ENCODE peak calls at places on chromosomes 16 and 17, in nine cellular contexts. A, S, U, E, N, K, I, M and P are unnamed samples.

GRCh38 chr16:65770752-65771151 is 595.7 kb upstream of the CDH5 start:
- DNase-seq in A (no peak), S (no peak), U (no peak), E (no peak), N (no peak), K (no peak), I (no peak), M (no peak), P (no peak)

GRCh38 chr16:69542974-69543373 is 22.8 kb upstream of the NFAT5 start:
- DNase-seq in A (no peak), S (no peak), U (no peak), E (no peak), N (peak), K (no peak), I (no peak), M (no peak), P (no peak)

GRCh38 chr17:76578376-76578775 is 7.3 kb downstream of the ST6GALNAC2 start:
- DNase-seq in A (no peak), S (no peak), U (no peak), E (no peak), N (no peak), K (no peak), I (no peak), M (peak), P (no peak)

GRCh38 chr17:35242805-35243458 is at the start of gene SLFN5:
- DNase-seq in A (peak), S (peak), U (peak), E (peak), N (peak), K (peak), I (peak), M (peak), P (peak)

GRCh38 chr16:27747946-27748345 is 198.0 kb downstream of the KATNIP start:
- DNase-seq in A (no peak), S (no peak), U (no peak), E (no peak), N (no peak), K (no peak), I (no peak), M (no peak), P (no peak)

GRCh38 chr16:78211951-78212350 is 112.5 kb downstream of the WWOX start:
- DNase-seq in A (no peak), S (no peak), U (no peak), E (peak), N (no peak), K (no peak), I (no peak), M (peak), P (no peak)

GRCh38 chr17:79765708-79766107 is 12.2 kb upstream of the CBX2 start:
- DNase-seq in A (no peak), S (no peak), U (no peak), E (no peak), N (no peak), K (no peak), I (no peak), M (no peak), P (no peak)

GRCh38 chr17:58252141-58252540 is 13.8 kb downstream of the LPO start:
- DNase-seq in A (no peak), S (no peak), U (no peak), E (no peak), N (no peak), K (no peak), I (no peak), M (no peak), P (peak)

GRCh38 chr17:29376667-29377268 is 13.4 kb upstream of the TAOK1 start:
- DNase-seq in A (no peak), S (no peak), U (no peak), E (no peak), N (peak), K (no peak), I (no peak), M (no peak), P (peak)

GRCh38 chr17:9273334-9274118 is 252.2 kb downstream of the NTN1 start:
- DNase-seq in A (no peak), S (no peak), U (no peak), E (no peak), N (peak), K (no peak), I (no peak), M (no peak), P (no peak)

GRCh38 chr17:51487947-51488346 is 227.6 kb downstream of the UTP18 start:
- DNase-seq in A (no peak), S (no peak), U (no peak), E (peak), N (no peak), K (no peak), I (no peak), M (no peak), P (no peak)

GRCh38 chr17:31391496-31391949 is at the start of gene RAB11FIP4:
- DNase-seq in A (no peak), S (no peak), U (peak), E (no peak), N (no peak), K (no peak), I (no peak), M (no peak), P (peak)

GRCh38 chr17:81389585-81389984 is 5.7 kb upstream of the BAHCC1 start:
- DNase-seq in A (no peak), S (no peak), U (no peak), E (no peak), N (peak), K (no peak), I (no peak), M (no peak), P (no peak)

GRCh38 chr17:81388091-81388611 is 7.1 kb upstream of the BAHCC1 start:
- DNase-seq in A (no peak), S (no peak), U (no peak), E (no peak), N (no peak), K (no peak), I (no peak), M (no peak), P (no peak)

GRCh38 chr17:81390029-81390428 is 5.2 kb upstream of the BAHCC1 start:
- DNase-seq in A (no peak), S (no peak), U (no peak), E (no peak), N (no peak), K (no peak), I (no peak), M (no peak), P (no peak)

GRCh38 chr17:81387235-81388060 is 7.8 kb upstream of the BAHCC1 start:
- DNase-seq in A (no peak), S (no peak), U (peak), E (no peak), N (peak), K (peak), I (peak), M (peak), P (no peak)

GRCh38 chr17:81388612-81389367 is 6.5 kb upstream of the BAHCC1 start:
- DNase-seq in A (no peak), S (no peak), U (no peak), E (no peak), N (peak), K (peak), I (no peak), M (no peak), P (no peak)
- TF ChIP-seq CTCF in A (no peak), S (no peak), U (no peak), E (no peak), N (no peak), K (no peak), I (no peak), M (no peak), P (no peak)

DNA sequence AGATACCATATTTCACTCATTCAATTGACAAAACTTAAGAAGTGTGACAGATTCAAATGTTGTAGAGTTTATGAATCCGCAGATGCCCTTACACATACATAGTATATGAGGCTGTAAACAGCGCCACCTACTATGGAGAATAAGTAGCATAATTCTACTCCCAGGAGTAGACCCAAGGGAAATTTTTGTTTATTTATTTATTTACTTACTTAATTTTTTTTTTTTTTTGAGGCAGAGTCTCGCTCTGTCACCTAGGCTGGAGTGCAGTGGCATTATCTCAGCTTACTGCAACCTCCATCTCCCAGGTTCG is 35.5 kb downstream of the GAN start:
- DNase-seq in A (no peak), S (no peak), U (no peak), E (no peak), N (peak), K (no peak), I (no peak), M (no peak), P (no peak)
- TF ChIP-seq CTCF in A (no peak), S (no peak), U (no peak), E (no peak), N (no peak), K (no peak), I (no peak), M (no peak), P (no peak)

GRCh38 chr17:5794881-5795486 is 210.7 kb upstream of the NLRP1 start:
- DNase-seq in A (no peak), S (no peak), U (no peak), E (no peak), N (no peak), K (no peak), I (no peak), M (no peak), P (no peak)

GRCh38 chr17:5800131-5800530 is 215.8 kb upstream of the NLRP1 start:
- DNase-seq in A (no peak), S (no peak), U (no peak), E (no peak), N (no peak), K (no peak), I (no peak), M (no peak), P (no peak)

GRCh38 chr17:5798104-5798503 is 213.8 kb upstream of the NLRP1 start:
- DNase-seq in A (no peak), S (no peak), U (no peak), E (no peak), N (no peak), K (no peak), I (no peak), M (no peak), P (no peak)

GRCh38 chr17:5800646-5801045 is 216.3 kb upstream of the NLRP1 start:
- DNase-seq in A (no peak), S (no peak), U (no peak), E (no peak), N (no peak), K (no peak), I (no peak), M (peak), P (no peak)

GRCh38 chr17:5797447-5797846 is 213.1 kb upstream of the NLRP1 start:
- DNase-seq in A (no peak), S (no peak), U (no peak), E (no peak), N (no peak), K (no peak), I (no peak), M (no peak), P (no peak)
- TF ChIP-seq CTCF in A (no peak), S (no peak), U (no peak), E (no peak), N (no peak), K (no peak), I (no peak), M (no peak), P (no peak)

GRCh38 chr16:8634991-8635736 is 13.7 kb downstream of the METTL22 start:
- DNase-seq in A (no peak), S (no peak), U (no peak), E (peak), N (peak), K (no peak), I (no peak), M (no peak), P (no peak)
- TF ChIP-seq CTCF in A (peak), S (no peak), U (peak), E (peak), N (peak), K (no peak), I (no peak), M (no peak), P (peak)

GRCh38 chr17:43020030-43020621 is 2.1 kb downstream of the VAT1 start:
- DNase-seq in A (no peak), S (no peak), U (no peak), E (no peak), N (peak), K (no peak), I (no peak), M (no peak), P (no peak)

GRCh38 chr17:43020789-43021738 is 1.1 kb downstream of the VAT1 start:
- DNase-seq in A (peak), S (peak), U (peak), E (peak), N (peak), K (peak), I (peak), M (peak), P (no peak)

GRCh38 chr17:43024407-43025289 is at the start of gene RND2:
- DNase-seq in A (peak), S (peak), U (peak), E (peak), N (peak), K (peak), I (peak), M (peak), P (peak)

GRCh38 chr17:43019418-43019817 is 2.8 kb downstream of the VAT1 start:
- DNase-seq in A (no peak), S (no peak), U (no peak), E (no peak), N (peak), K (no peak), I (no peak), M (no peak), P (no peak)

GRCh38 chr17:43021739-43022512 is at the start of gene VAT1:
- DNase-seq in A (no peak), S (peak), U (peak), E (peak), N (peak), K (peak), I (peak), M (peak), P (peak)
- TF ChIP-seq CTCF in A (no peak), S (no peak), U (no peak), E (no peak), N (no peak), K (no peak), I (no peak), M (no peak), P (no peak)

DNA sequence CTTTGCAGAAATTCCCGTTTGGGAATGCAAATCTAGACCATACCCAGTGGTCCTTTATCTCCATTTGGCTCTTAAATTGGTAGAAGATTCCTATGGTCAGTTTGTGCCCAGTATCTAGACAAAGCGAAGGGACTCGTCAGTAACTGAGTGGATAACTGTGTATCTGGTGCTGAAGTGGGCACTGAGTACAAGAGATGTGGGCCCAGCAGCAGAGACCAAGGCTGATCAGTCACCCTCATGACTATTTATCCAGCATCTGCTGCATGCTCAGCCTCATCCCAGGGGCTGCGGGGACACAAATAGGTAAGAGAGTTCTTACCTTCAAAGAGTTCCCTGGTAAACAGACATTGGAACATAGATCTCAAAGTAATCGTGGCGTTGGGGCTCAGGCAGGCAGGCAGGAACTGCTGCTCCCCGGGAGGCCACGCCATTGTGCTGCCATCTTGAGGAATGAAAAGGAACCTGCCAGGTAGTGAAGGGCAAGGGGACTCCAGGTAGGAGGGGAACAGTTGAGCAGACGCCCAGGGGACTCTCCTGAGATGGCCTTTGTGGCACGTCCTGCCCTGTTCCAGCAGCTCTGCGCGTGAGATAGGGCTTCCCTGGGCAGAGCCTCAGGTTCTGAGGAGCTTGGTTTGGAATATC is 10.3 kb downstream of the NT5M start:
- DNase-seq in A (no peak), S (peak), U (peak), E (peak), N (no peak), K (no peak), I (no peak), M (peak), P (no peak)
- TF ChIP-seq CTCF in A (peak), S (peak), U (peak), E (no peak), N (peak), K (peak), I (peak), M (peak), P (peak)